ENCODE peak calls at places on chromosome 15, in four cellular contexts. S is sigmoid colon, U is GM12891, L is spleen. G is an unnamed sample.

GRCh38 chr15:59741274-59741906 is 52.3 kb upstream of the BNIP2 start:
- DNase-seq in L (no peak), S (no peak), U (no peak), G (peak; percentile 4)

GRCh38 chr15:53458736-53459135 is 300.7 kb downstream of the WDR72 start:
- DNase-seq in L (no peak), U (no peak), S (no peak), G (no peak)

GRCh38 chr15:68418611-68419161 is 13.3 kb downstream of the ITGA11 start:
- DNase-seq in L (no peak), S (no peak), U (no peak), G (peak; percentile 35)

GRCh38 chr15:56892651-56893348 is 25.6 kb upstream of the TCF12 start:
- DNase-seq in U (no peak), S (no peak), L (no peak), G (no peak)

GRCh38 chr15:34644061-34644460 is 60.6 kb upstream of the GOLGA8B start:
- DNase-seq in S (no peak), L (no peak), U (no peak), G (no peak)

GRCh38 chr15:37095993-37096877 is 4.1 kb downstream of the MEIS2 start:
- DNase-seq in L (peak; percentile 69), U (no peak), S (peak; percentile 81), G (no peak)

GRCh38 chr15:44536298-44536961 is 517 bp upstream of the EIF3J start:
- DNase-seq in U (no peak), S (no peak), L (peak; percentile 96), G (peak; percentile 86)

GRCh38 chr15:59676565-59676964 is 12.6 kb downstream of the BNIP2 start:
- DNase-seq in U (no peak), L (no peak), S (no peak), G (no peak)

GRCh38 chr15:85672338-85673097 is 122.2 kb downstream of the KLHL25 start:
- DNase-seq in L (no peak), U (no peak), S (no peak), G (no peak)

GRCh38 chr15:22831473-22831872 is 7.0 kb upstream of the NIPA2 start:
- DNase-seq in L (no peak), U (no peak), S (no peak), G (no peak)

GRCh38 chr15:93587046-93587445 is 498.0 kb upstream of the RGMA start:
- DNase-seq in L (no peak), U (no peak), S (no peak), G (no peak)

GRCh38 chr15:50854594-50855490 is 53.6 kb upstream of the AP4E1 start:
- DNase-seq in S (no peak), L (no peak), U (peak; percentile 25), G (peak; percentile 6)

GRCh38 chr15:80309769-80310384 is 57.9 kb upstream of the CTXND1 start:
- DNase-seq in S (no peak), U (no peak), L (no peak), G (peak; percentile 21)

GRCh38 chr15:95304116-95304873 is 1026.2 kb upstream of the NR2F2 start:
- DNase-seq in S (peak; percentile 68), L (no peak), U (no peak), G (no peak)

GRCh38 chr15:82540984-82541431 is 751 bp upstream of the RPS17 start:
- DNase-seq in U (peak; percentile 26), S (no peak), L (peak; percentile 86), G (no peak)

GRCh38 chr15:92663250-92663951 is 7.8 kb upstream of the FAM174B start:
- DNase-seq in S (no peak), U (no peak), L (no peak), G (no peak)

GRCh38 chr15:47607750-47608149 is 109.6 kb upstream of the SEMA6D start:
- DNase-seq in L (no peak), S (no peak), U (no peak), G (no peak)

GRCh38 chr15:79978260-79978659 is 7.3 kb upstream of the BCL2A1 start:
- DNase-seq in U (no peak), L (peak; percentile 69), S (no peak), G (no peak)

GRCh38 chr15:55277715-55278114 is 11.9 kb downstream of the RAB27A start:
- DNase-seq in S (no peak), L (no peak), U (no peak), G (no peak)

DNA sequence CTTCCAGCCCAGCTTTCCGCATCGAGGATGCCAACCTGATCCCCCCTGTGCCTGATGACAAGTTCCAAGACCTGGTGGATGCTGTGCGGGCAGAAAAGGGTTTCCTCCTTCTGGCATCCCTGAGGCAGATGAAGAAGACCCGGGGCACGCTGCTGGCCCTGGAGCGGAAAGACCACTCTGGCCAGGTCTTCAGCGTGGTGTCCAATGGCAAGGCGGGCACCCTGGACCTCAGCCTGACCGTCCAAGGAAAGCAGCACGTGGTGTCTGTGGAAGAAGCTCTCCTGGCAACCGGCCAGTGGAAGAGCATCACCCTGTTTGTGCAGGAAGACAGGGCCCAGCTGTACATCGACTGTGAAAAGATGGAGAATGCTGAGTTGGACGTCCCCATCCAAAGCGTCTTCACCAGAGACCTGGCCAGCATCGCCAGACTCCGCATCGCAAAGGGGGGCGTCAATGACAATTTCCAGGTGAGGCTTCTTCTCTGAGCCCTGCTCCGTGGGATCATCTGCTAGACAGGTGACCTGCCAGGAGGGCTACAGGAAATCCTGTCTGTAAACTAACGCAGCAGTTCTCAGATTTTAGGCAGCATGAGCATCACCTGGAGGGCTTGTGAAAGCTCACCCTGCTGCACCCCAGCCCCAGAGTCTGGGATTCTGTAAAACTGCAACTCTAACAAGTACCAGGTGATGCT is 1.6 kb downstream of the THBS1 start:
- DNase-seq in U (no peak), L (no peak), S (peak; percentile 86), G (no peak)
- TF ChIP-seq POLR2AphosphoS5 in U (no peak), L (peak; percentile 69), S (peak; percentile 22), G (no peak)

GRCh38 chr15:63819645-63820044 is 14.1 kb downstream of the HERC1 start:
- DNase-seq in S (no peak), L (no peak), U (no peak), G (no peak)
- TF ChIP-seq POLR2AphosphoS5 in S (no peak), L (no peak), U (no peak), G (no peak)

GRCh38 chr15:64344651-64345262 is 11.2 kb downstream of the CSNK1G1 start:
- DNase-seq in L (no peak), U (no peak), S (no peak), G (no peak)
- TF ChIP-seq POLR2AphosphoS5 in L (no peak), U (no peak), S (no peak), G (no peak)

GRCh38 chr15:40941528-40942336 is 11.5 kb upstream of the CHAC1 start:
- DNase-seq in S (peak; percentile 86), U (peak; percentile 89), L (peak; percentile 95), G (peak; percentile 45)
- TF ChIP-seq POLR2AphosphoS5 in S (peak; percentile 42), U (no peak), L (peak; percentile 84), G (peak; percentile 28)

DNA sequence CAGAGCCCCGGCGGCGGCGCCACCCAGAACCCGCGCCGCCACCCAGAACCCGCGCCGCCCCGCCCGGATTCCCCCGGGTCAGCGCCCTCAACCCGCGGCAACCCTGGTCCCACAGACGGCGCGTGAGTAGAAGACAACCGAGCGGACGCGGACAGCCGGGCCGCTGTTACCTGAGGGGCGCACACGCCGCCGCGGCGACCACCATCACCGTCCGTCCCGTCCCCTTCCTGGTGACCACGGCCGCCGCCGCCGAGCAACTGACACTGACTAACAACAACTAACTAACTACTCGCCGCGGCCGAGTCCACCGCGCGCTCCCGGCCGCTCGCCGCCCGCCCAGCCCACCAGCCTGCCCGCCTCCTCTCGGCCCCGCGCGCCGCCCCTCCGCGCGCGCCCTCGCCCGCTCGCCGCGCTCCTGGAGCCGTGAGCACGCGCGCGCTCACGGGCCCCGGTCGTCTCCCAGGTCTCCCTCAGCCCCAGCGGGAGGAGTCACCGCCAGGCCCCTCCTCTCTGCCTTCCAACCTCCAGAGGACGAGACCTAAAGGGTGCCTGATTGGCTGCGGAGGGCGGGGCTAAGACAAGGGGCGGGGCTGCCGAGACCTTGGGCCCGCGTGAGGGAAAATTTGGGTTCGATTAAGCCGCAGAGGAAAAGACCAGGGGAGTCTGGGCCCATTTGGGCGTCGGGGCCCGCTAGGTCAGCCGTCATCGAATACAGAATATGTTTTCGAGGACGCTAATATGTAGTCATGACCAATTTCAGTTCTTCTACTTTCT is at the start of gene PEAK1:
- DNase-seq in S (peak; percentile 100), U (peak; percentile 82), L (peak; percentile 100), G (peak; percentile 99)
- TF ChIP-seq POLR2AphosphoS5 in S (peak; percentile 93), U (no peak), L (peak; percentile 92), G (no peak)

DNA sequence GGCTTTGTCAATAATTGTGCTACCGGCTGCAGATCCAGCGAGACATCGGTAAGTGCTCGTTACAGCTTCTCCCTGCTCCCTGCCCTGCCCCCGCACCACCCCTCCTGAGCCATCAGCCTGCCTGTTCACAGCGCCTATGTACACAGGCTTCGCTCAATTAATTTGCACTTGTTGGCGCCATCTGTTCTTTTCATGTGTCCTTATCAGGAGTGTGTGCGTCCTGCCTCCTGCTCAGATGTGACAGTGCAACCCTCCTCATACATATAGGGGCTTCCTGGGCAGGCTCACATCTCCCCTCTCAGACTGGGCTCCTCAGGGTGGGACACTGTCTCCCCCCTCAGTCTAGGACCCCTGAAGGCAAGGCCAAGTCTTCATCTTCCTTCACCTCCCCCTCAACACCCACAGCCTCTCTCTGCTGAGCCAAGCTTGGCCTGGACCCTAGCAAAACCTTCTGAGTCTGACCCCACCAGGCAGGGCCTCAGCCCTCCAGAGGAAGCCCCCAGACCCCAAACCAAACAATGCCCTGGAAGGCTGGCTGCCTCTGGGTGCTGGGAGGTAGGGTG is 54.9 kb downstream of the CYP11A1 start:
- DNase-seq in L (no peak), U (no peak), S (no peak), G (no peak)
- TF ChIP-seq POLR2AphosphoS5 in L (no peak), U (no peak), S (no peak), G (no peak)

GRCh38 chr15:88800026-88800425 is 3.2 kb upstream of the ACAN start:
- DNase-seq in L (no peak), U (no peak), S (no peak), G (no peak)

GRCh38 chr15:88797648-88798339 is 5.4 kb upstream of the ACAN start:
- DNase-seq in S (no peak), U (no peak), L (no peak), G (no peak)

GRCh38 chr15:88802250-88802990 is 816 bp upstream of the ACAN start:
- DNase-seq in U (no peak), S (no peak), L (no peak), G (no peak)

GRCh38 chr15:88802991-88803240 is 320 bp upstream of the ACAN start:
- DNase-seq in L (no peak), S (no peak), U (peak; percentile 22), G (no peak)

DNA sequence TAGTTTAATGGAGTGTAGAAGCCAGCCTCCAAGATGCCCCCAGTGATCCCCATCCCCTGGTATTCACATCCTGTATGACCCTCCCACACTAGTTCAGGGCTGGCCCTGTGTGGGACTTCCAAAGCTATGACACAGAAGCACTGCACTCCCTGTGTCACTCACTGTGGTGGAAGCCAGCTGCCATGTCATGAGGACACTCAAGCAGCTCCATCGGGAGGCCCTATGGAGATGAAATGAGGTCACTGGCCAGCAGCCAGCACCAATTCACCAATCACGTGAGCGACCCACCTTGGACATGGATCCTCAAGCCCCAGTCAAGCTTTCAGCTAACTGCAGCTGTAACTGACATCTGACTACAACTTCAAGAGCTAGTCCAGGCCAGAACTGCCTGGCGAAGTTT is 3.9 kb upstream of the ACAN start:
- DNase-seq in S (no peak), U (no peak), L (no peak), G (no peak)
- TF ChIP-seq POLR2AphosphoS5 in S (no peak), U (no peak), L (no peak), G (no peak)

GRCh38 chr15:90539789-90540188 is 10.1 kb downstream of the CRTC3 start:
- DNase-seq in L (no peak), S (no peak), U (no peak), G (no peak)
- TF ChIP-seq POLR2AphosphoS5 in L (no peak), S (no peak), U (no peak), G (no peak)